ENCODE peak calls at places on chromosome 13, in five cellular contexts. T, H, G, I and E are unnamed samples.

GRCh38 chr13:33582121-33582520 is 235.8 kb upstream of the RFC3 start:
- DNase-seq in T (peak), H (no peak), G (peak), I (no peak), E (no peak)

GRCh38 chr13:20461481-20461859 is 64.2 kb downstream of the CRYL1 start:
- DNase-seq in T (no peak), H (no peak), G (peak), I (no peak), E (peak)

GRCh38 chr13:89932902-89933301 is 1414.6 kb upstream of the MIR17HG start:
- DNase-seq in T (no peak), H (no peak), G (no peak), I (no peak), E (no peak)

GRCh38 chr13:90299238-90299637 is 1048.2 kb upstream of the MIR17HG start:
- DNase-seq in T (no peak), H (no peak), G (no peak), I (no peak), E (no peak)

GRCh38 chr13:46154136-46154854 is 27.7 kb downstream of the LCP1 start:
- DNase-seq in T (no peak), H (no peak), G (no peak), I (no peak), E (no peak)

GRCh38 chr13:22915442-22916082 is 265.2 kb upstream of the SGCG start:
- DNase-seq in T (peak), H (no peak), G (peak), I (peak), E (no peak)

GRCh38 chr13:101627556-101627943 is 175.1 kb downstream of the ITGBL1 start:
- DNase-seq in T (no peak), H (no peak), G (peak), I (no peak), E (peak)

GRCh38 chr13:109256866-109257760 is 529.3 kb downstream of the IRS2 start:
- DNase-seq in T (peak), H (no peak), G (peak), I (peak), E (peak)

GRCh38 chr13:106349080-106349841 is 186.2 kb downstream of the EFNB2 start:
- DNase-seq in T (no peak), H (no peak), G (no peak), I (no peak), E (peak)

GRCh38 chr13:29939158-29939557 is 88.7 kb upstream of the UBL3 start:
- DNase-seq in T (no peak), H (no peak), G (no peak), I (no peak), E (no peak)

GRCh38 chr13:35926859-35927530 is 204.2 kb downstream of the DCLK1 start:
- DNase-seq in T (no peak), H (no peak), G (peak), I (peak), E (peak)

GRCh38 chr13:61727714-61728275 is 312.1 kb upstream of the PCDH20 start:
- DNase-seq in T (no peak), H (no peak), G (no peak), I (peak), E (peak)

GRCh38 chr13:50365683-50366391 is 350.6 kb downstream of the KCNRG start:
- DNase-seq in T (no peak), H (peak), G (no peak), I (no peak), E (peak)

GRCh38 chr13:35475131-35475959 is 1.1 kb downstream of the MAB21L1 start:
- DNase-seq in T (no peak), H (no peak), G (peak), I (peak), E (no peak)

GRCh38 chr13:113390874-113391497 is 27.1 kb upstream of the GRTP1 start:
- DNase-seq in T (no peak), H (no peak), G (no peak), I (no peak), E (no peak)

GRCh38 chr13:79353698-79354097 is 52.4 kb downstream of the RBM26 start:
- DNase-seq in T (no peak), H (no peak), G (no peak), I (no peak), E (peak)

GRCh38 chr13:38530492-38530891 is 156.4 kb upstream of the FREM2 start:
- DNase-seq in T (peak), H (no peak), G (peak), I (peak), E (no peak)

GRCh38 chr13:99269627-99270252 is 11.6 kb upstream of the GPR18 start:
- DNase-seq in T (peak), H (no peak), G (peak), I (peak), E (peak)

GRCh38 chr13:98651716-98652115 is 74.8 kb upstream of the STK24 start:
- DNase-seq in T (no peak), H (no peak), G (no peak), I (peak), E (no peak)

GRCh38 chr13:39783051-39783450 is 127.6 kb downstream of the COG6 start:
- DNase-seq in T (no peak), H (no peak), G (no peak), I (no peak), E (no peak)

GRCh38 chr13:80251403-80251802 is 89.5 kb downstream of the SPRY2 start:
- DNase-seq in T (peak), H (no peak), G (peak), I (peak), E (peak)